ENCODE peak calls at places on chromosomes 6 and 20, in ten cellular contexts. D is MM.1S, A is GM04503, V is HuH-7.5, L is GF-D8, P is T-helper 2 cell, E is amygdala, R is dorsolateral prefrontal cortex, K is pancreas, U is NCI-H345. H is an unnamed sample.

GRCh38 chr6:21873562-21873961 is 280.0 kb downstream of the SOX4 start:
- DNase-seq in D (no peak), A (peak; percentile 66), V (no peak), L (no peak), P (no peak), E (no peak), R (no peak), K (no peak), U (no peak), H (no peak)

GRCh38 chr20:21571841-21572690 is 58.2 kb upstream of the NKX2-2 start:
- DNase-seq in D (peak; percentile 27), A (no peak), V (no peak), L (no peak), P (no peak), E (peak; percentile 2), R (no peak), K (no peak), U (peak; percentile 43), H (no peak)

GRCh38 chr6:152244998-152245630 is 392.0 kb downstream of the SYNE1 start:
- DNase-seq in D (no peak), A (no peak), V (no peak), L (no peak), P (no peak), E (no peak), R (no peak), K (no peak), U (no peak), H (no peak)

GRCh38 chr20:31594558-31595379 is 10.3 kb upstream of the ID1 start:
- DNase-seq in D (no peak), A (no peak), V (no peak), L (no peak), P (no peak), E (no peak), R (no peak), K (no peak), U (no peak), H (no peak)

GRCh38 chr6:17021539-17021889 is 80.3 kb upstream of the STMND1 start:
- DNase-seq in D (no peak), A (no peak), V (no peak), L (no peak), P (no peak), E (no peak), R (no peak), K (no peak), U (no peak), H (no peak)

GRCh38 chr6:132967871-132968270 is 153.5 kb downstream of the RPS12 start:
- DNase-seq in D (no peak), A (no peak), V (no peak), L (no peak), P (no peak), E (no peak), R (no peak), K (no peak), U (no peak), H (no peak)

GRCh38 chr6:145116591-145117178 is 618.6 kb downstream of the EPM2A start:
- DNase-seq in D (no peak), A (no peak), V (no peak), L (no peak), P (no peak), E (no peak), R (no peak), K (no peak), U (no peak), H (no peak)

GRCh38 chr20:31260326-31260932 is 3.0 kb downstream of the DEFB115 start:
- DNase-seq in D (peak; percentile 36), A (no peak), V (peak; percentile 38), L (no peak), P (no peak), E (no peak), R (no peak), K (no peak), U (peak; percentile 12), H (no peak)

GRCh38 chr6:14621518-14621917 is 503.9 kb downstream of the CD83 start:
- DNase-seq in D (no peak), A (no peak), V (no peak), L (no peak), P (no peak), E (no peak), R (no peak), K (no peak), U (no peak), H (no peak)